ENCODE peak calls at places on chromosomes 16 and 17, in nine cellular contexts. N, M, T, F, W, I, Z, E and X are unnamed samples. For H3K4me1, the result is how much of the 10 kb centered on the place peaks cover.

GRCh38 chr17:75516619-75517276 is 420 bp downstream of the TSEN54 start:
- ATAC-seq in Z (no peak), M (no peak), N (no peak), T (no peak), E (no peak), I (no peak), W (no peak), F (peak), X (peak)

GRCh38 chr17:76356803-76357456 is 3.2 kb upstream of the PRPSAP1 start:
- ATAC-seq in N (no peak), Z (no peak), T (no peak), E (no peak), I (no peak), F (no peak), M (no peak), W (no peak), X (no peak)

GRCh38 chr17:41308918-41309359 is at the start of gene KRTAP16-1:
- ATAC-seq in W (peak), F (peak), Z (peak), I (peak), M (no peak), N (peak), E (no peak), T (no peak), X (no peak)

GRCh38 chr17:80738406-80738805 is 193.8 kb downstream of the RPTOR start:
- ATAC-seq in Z (no peak), T (no peak), W (peak), M (no peak), E (no peak), F (no peak), I (peak), N (no peak), X (no peak)

GRCh38 chr16:78962457-78962929 is 638.0 kb downstream of the MAF start:
- ATAC-seq in W (no peak), E (no peak), F (no peak), Z (no peak), N (no peak), M (no peak), T (no peak), I (no peak), X (no peak)

GRCh38 chr17:77546772-77547201 is 406.0 kb downstream of the SEC14L1 start:
- ATAC-seq in T (no peak), M (no peak), E (no peak), I (no peak), N (no peak), Z (no peak), F (no peak), W (no peak), X (no peak)

GRCh38 chr16:71537643-71538042 is 11.4 kb downstream of the CHST4 start:
- ATAC-seq in F (peak), N (no peak), I (peak), Z (no peak), E (peak), W (peak), M (no peak), T (no peak), X (no peak)

GRCh38 chr17:5413682-5414081 is 5.8 kb downstream of the NUP88 start:
- ATAC-seq in T (peak), W (no peak), Z (no peak), E (no peak), N (peak), F (peak), M (no peak), I (no peak), X (peak)

GRCh38 chr16:28212532-28212873 is 738 bp upstream of the XPO6 start:
- ATAC-seq in M (no peak), F (no peak), Z (peak), N (no peak), I (no peak), T (no peak), E (no peak), W (no peak), X (no peak)

GRCh38 chr16:84751947-84752346 is 52.1 kb downstream of the USP10 start:
- ATAC-seq in F (no peak), I (no peak), N (no peak), M (no peak), E (no peak), W (peak), T (no peak), Z (no peak), X (no peak)

GRCh38 chr16:25786748-25787147 is 95.0 kb downstream of the HS3ST4 start:
- ATAC-seq in T (no peak), N (no peak), F (no peak), M (no peak), E (no peak), I (no peak), W (no peak), Z (no peak), X (no peak)

GRCh38 chr17:55572139-55572538 is 60.9 kb upstream of the SMIM36 start:
- ATAC-seq in N (no peak), E (no peak), W (no peak), T (no peak), I (no peak), Z (no peak), M (no peak), F (no peak), X (no peak)

GRCh38 chr17:43568506-43569082 is 22.5 kb upstream of the ETV4 start:
- ATAC-seq in T (no peak), F (no peak), W (no peak), M (no peak), I (peak), E (peak), N (no peak), Z (no peak), X (no peak)

GRCh38 chr17:30116345-30116660 is 313 bp upstream of the NSRP1 start:
- ATAC-seq in F (peak), E (no peak), W (no peak), N (no peak), M (no peak), Z (peak), T (no peak), I (peak), X (no peak)

GRCh38 chr16:81823111-81823510 is 44.0 kb downstream of the PLCG2 start:
- ATAC-seq in W (peak), M (no peak), I (peak), T (peak), F (no peak), Z (peak), N (no peak), E (peak), X (no peak)

GRCh38 chr16:80203821-80204220 is 337.0 kb upstream of the DYNLRB2 start:
- ATAC-seq in N (no peak), I (no peak), Z (no peak), W (no peak), T (no peak), M (no peak), E (no peak), F (no peak), X (no peak)

GRCh38 chr17:77332034-77332971 is 191.5 kb downstream of the SEC14L1 start:
- ATAC-seq in E (no peak), T (no peak), N (no peak), M (no peak), W (no peak), I (no peak), Z (peak), F (no peak), X (no peak)

GRCh38 chr16:80527297-80527696 is 13.5 kb upstream of the DYNLRB2 start:
- ATAC-seq in F (no peak), M (no peak), W (peak), E (no peak), N (no peak), Z (no peak), T (no peak), I (peak), X (no peak)

GRCh38 chr16:31134625-31135534 is 647 bp downstream of the PRSS8 start:
- ATAC-seq in M (no peak), N (no peak), I (peak), W (peak), F (no peak), Z (no peak), T (no peak), E (peak), X (no peak)

GRCh38 chr16:15607700-15608396 is 35.1 kb downstream of the MARF1 start:
- ATAC-seq in T (peak), M (peak), N (peak), Z (peak), I (peak), E (peak), F (no peak), W (peak), X (peak)

GRCh38 chr16:71912483-71912882 is 17.2 kb downstream of the IST1 start:
- ATAC-seq in F (no peak), M (no peak), E (no peak), Z (no peak), N (no peak), W (no peak), I (no peak), T (no peak), X (no peak)

GRCh38 chr17:47820023-47820789 is 1.4 kb downstream of the OSBPL7 start:
- ATAC-seq in W (peak), E (peak), T (no peak), M (no peak), F (no peak), N (peak), I (peak), Z (peak), X (no peak)

GRCh38 chr17:61026818-61027217 is 349.2 kb downstream of the BCAS3 start:
- ATAC-seq in E (no peak), I (no peak), T (no peak), Z (no peak), W (no peak), F (no peak), N (no peak), M (no peak), X (no peak)

GRCh38 chr17:60941028-60941427 is 263.4 kb downstream of the BCAS3 start:
- ATAC-seq in W (peak), Z (peak), F (no peak), T (peak), I (peak), N (peak), M (peak), E (peak), X (peak)

GRCh38 chr16:68800257-68800875 is 43.0 kb upstream of the TANGO6 start:
- ATAC-seq in M (peak), I (peak), W (peak), T (peak), E (peak), N (no peak), Z (peak), F (peak), X (no peak)

GRCh38 chr17:56762988-56763387 is 70.7 kb downstream of the C17orf67 start:
- ATAC-seq in M (no peak), T (no peak), I (no peak), Z (no peak), F (no peak), W (no peak), E (no peak), N (no peak), X (no peak)

GRCh38 chr17:19731626-19732025 is 15.2 kb upstream of the SLC47A2 start:
- ATAC-seq in E (no peak), I (no peak), W (no peak), Z (no peak), F (no peak), N (no peak), M (no peak), T (no peak), X (no peak)

GRCh38 chr16:4513881-4514280 is 24.7 kb downstream of the CDIP1 start:
- ATAC-seq in T (no peak), Z (no peak), M (no peak), E (no peak), N (no peak), F (no peak), I (no peak), W (no peak), X (no peak)

GRCh38 chr17:70053241-70054234 is 21.5 kb upstream of the KCNJ16 start:
- ATAC-seq in F (peak), E (no peak), M (peak), Z (peak), N (peak), T (no peak), I (no peak), W (no peak), X (peak)

GRCh38 chr17:1904273-1905052 is 74.7 kb downstream of the RPA1 start:
- ATAC-seq in F (no peak), I (no peak), M (no peak), T (no peak), N (no peak), Z (no peak), E (no peak), W (no peak), X (no peak)
- H3K4me1 ChIP-seq in F (under half), I (under half), M (under half), T (under half), N (under half), Z (under half), E (under half), W (under half), X (under half)

GRCh38 chr17:64174686-64175456 is 44.9 kb upstream of the ERN1 start:
- ATAC-seq in N (peak), Z (peak), E (peak), F (no peak), M (peak), T (peak), W (peak), I (peak), X (peak)

GRCh38 chr17:64178011-64178825 is 48.3 kb upstream of the ERN1 start:
- ATAC-seq in W (no peak), E (no peak), Z (no peak), N (peak), T (no peak), F (no peak), I (no peak), M (no peak), X (no peak)

GRCh38 chr17:64180089-64180488 is 50.1 kb upstream of the ERN1 start:
- ATAC-seq in W (peak), F (no peak), T (peak), E (no peak), N (no peak), M (no peak), I (peak), Z (no peak), X (peak)

GRCh38 chr17:64176556-64176955 is 46.6 kb upstream of the ERN1 start:
- ATAC-seq in E (no peak), F (no peak), W (peak), I (no peak), T (peak), N (no peak), Z (peak), M (peak), X (no peak)

GRCh38 chr17:64177346-64178010 is 47.5 kb upstream of the ERN1 start:
- ATAC-seq in E (no peak), T (no peak), N (no peak), Z (no peak), M (no peak), W (no peak), I (no peak), F (no peak), X (no peak)
- H3K4me1 ChIP-seq in E (under half), T (under half), N (half or more), Z (under half), M (under half), W (under half), I (half or more), F (under half), X (under half)

GRCh38 chr16:49458656-49459445 is 85.2 kb downstream of the C16orf78 start:
- ATAC-seq in M (no peak), Z (no peak), F (no peak), T (no peak), E (no peak), I (no peak), W (no peak), N (no peak), X (no peak)
- H3K4me1 ChIP-seq in M (under half), Z (under half), F (under half), T (under half), E (under half), I (under half), W (under half), N (under half), X (under half)

GRCh38 chr17:78728495-78728894 is 53.6 kb downstream of the CYTH1 start:
- ATAC-seq in F (no peak), W (no peak), I (no peak), T (no peak), E (no peak), N (no peak), M (no peak), Z (no peak), X (no peak)

GRCh38 chr17:78727476-78728229 is 54.4 kb downstream of the CYTH1 start:
- ATAC-seq in T (no peak), N (no peak), F (no peak), Z (no peak), M (no peak), I (no peak), E (peak), W (no peak), X (no peak)

GRCh38 chr17:78725448-78726021 is 56.5 kb downstream of the CYTH1 start:
- ATAC-seq in Z (no peak), E (no peak), T (no peak), M (no peak), N (no peak), F (no peak), I (no peak), W (no peak), X (no peak)

GRCh38 chr17:78726471-78727010 is 55.5 kb downstream of the CYTH1 start:
- ATAC-seq in Z (no peak), I (no peak), M (no peak), T (no peak), F (no peak), E (no peak), N (peak), W (no peak), X (no peak)

GRCh38 chr17:78727057-78727456 is 55.0 kb downstream of the CYTH1 start:
- ATAC-seq in T (no peak), E (no peak), N (no peak), Z (no peak), I (no peak), W (no peak), F (no peak), M (no peak), X (no peak)
- H3K4me1 ChIP-seq in T (under half), E (half or more), N (half or more), Z (half or more), I (half or more), W (under half), F (under half), M (under half), X (under half)

DNA sequence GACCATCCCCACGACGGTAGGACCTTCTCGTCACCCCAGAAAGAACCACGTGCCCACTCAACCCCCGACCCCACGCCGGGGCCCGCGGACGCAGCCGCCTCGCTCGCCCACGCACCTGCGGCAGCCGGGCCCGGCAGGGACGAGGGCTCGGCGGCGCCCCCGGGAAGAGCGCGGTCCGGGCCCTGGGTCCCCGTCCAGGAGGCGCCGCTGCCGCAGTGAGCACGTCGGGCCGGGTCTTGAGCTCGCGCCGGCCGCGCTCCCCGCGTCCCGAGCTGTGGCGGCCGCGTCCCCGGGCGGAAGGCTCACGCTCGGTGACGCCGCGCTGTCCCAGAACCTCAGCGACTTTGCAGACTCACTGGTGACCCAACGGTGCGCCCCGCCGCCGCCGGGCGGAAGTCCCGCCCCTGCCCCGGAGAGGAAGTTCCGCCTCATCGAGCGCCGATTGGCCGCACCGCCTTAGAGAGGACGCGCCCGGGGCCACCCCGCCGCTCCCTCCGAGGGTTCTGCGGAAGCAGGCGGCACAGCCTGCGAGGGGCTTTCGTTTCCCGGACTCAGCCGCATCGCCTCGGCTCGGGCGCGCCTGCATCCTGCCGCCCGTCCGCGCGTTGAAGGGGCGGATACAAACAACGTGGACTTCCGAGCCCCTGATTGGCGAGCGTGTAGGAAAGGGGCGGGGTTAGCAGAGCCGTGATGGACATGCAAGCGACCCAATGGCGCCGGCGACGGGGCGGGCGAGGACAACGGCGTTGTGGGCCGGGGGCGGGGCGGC is 793 bp upstream of the RAB40C start:
- ATAC-seq in W (peak), F (peak), N (peak), Z (peak), E (peak), I (peak), M (peak), T (peak), X (peak)
- H3K4me1 ChIP-seq in W (half or more), F (under half), N (half or more), Z (under half), E (half or more), I (half or more), M (under half), T (under half), X (half or more)

DNA sequence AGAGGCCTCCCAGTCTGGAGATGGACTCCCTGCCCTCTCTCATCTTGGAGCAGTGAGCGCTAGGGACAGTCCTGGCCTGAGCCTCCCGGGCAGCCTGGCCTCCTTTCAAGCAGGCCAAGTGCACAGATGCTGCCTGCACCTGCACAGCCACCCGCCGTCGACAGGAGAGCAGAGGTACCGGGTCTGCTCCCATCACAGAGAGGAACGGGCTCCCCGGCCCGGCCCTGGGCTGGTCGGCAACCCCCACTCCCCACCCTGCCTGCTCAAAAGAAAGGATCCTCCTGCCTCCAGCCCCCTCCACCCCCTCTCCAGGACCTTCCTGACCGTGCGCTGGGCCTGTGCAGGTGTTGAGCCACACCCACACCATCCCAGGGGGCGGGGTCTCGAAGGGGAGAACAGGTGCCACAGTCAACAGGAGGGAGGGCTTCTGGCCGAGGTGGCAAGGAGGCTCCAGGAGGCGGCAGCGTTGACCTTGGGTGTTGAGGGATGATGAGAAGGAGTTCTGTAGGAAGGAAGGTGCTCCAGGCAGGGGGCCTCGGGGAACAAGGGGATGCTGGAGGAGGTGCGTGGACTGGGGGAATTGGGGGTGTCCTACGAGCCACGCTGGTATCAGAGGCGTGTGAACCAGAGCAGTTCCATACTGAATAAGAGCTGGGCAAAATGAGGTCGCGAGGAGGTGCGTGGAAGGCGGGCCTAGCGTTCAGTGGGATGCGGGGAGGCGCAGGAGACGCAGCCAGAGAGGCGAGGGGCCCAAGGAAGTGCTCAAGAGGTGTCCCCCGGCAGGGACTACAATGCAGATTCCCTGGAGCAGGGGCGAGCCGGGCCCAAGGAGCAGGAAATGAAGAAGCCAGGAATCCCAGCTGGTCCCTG is 967 bp upstream of the CDH15 start:
- ATAC-seq in E (no peak), Z (no peak), W (peak), N (no peak), T (no peak), F (peak), I (peak), M (no peak), X (no peak)
- H3K4me1 ChIP-seq in E (under half), Z (under half), W (under half), N (under half), T (under half), F (under half), I (under half), M (under half), X (under half)

GRCh38 chr17:57905875-57906455 is 49.2 kb downstream of the CUEDC1 start:
- ATAC-seq in M (no peak), Z (no peak), I (no peak), E (no peak), T (no peak), N (no peak), W (no peak), F (no peak), X (no peak)

GRCh38 chr17:57910462-57910861 is 44.8 kb downstream of the CUEDC1 start:
- ATAC-seq in W (no peak), Z (no peak), E (no peak), T (no peak), M (no peak), N (no peak), F (no peak), I (no peak), X (no peak)

GRCh38 chr17:57909548-57909947 is 45.7 kb downstream of the CUEDC1 start:
- ATAC-seq in E (no peak), Z (no peak), I (no peak), N (no peak), F (no peak), W (no peak), M (no peak), T (no peak), X (no peak)

GRCh38 chr17:57906910-57907309 is 48.3 kb downstream of the CUEDC1 start:
- ATAC-seq in N (peak), M (no peak), F (peak), Z (no peak), T (no peak), W (no peak), I (no peak), E (no peak), X (no peak)

DNA sequence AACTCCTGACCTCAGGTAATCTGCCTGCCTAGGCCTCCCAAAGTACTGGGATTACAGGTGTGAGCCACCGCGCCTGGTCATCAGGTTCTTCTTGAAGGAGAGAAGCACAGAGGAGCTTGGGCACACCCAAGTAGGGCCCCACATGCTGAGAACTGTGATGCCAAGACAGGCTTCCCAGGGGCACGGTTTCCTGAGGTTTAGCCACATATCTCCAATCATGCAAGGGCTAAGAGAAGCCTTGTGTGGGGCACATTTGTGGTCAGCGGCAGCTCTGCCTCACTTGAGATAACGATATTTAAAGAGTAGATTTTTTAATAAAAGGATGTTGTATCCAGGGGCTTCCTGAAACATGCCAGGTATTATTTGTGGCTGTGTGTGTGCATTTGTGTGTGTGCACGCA is 46.9 kb downstream of the CUEDC1 start:
- ATAC-seq in T (no peak), M (no peak), F (no peak), N (no peak), I (no peak), Z (no peak), W (no peak), E (no peak), X (no peak)
- H3K4me1 ChIP-seq in T (under half), M (under half), F (under half), N (half or more), I (half or more), Z (half or more), W (under half), E (under half), X (under half)